ENCODE peak calls at places on chromosome 11, in six cellular contexts. Y is activated CD8-positive, alpha-beta memory T cell treated with anti-CD3 and anti-CD28 coated beads, Interleukin-2, amount 50 U/mL, for 48 hours; V is AG08395; S is activated naive CD4-positive, alpha-beta T cell treated with Interleukin-2 at 50 U/mL for 16 hours; W is T-helper 9 cell; N is iris pigment epithelial cell. M is an unnamed sample.

GRCh38 chr11:110373061-110373702 is 56.6 kb upstream of the FDX1 start:
- DNase-seq in S (peak), V (peak), N (peak), Y (no peak), W (no peak), M (no peak)

GRCh38 chr11:77677138-77677537 is 39.5 kb upstream of the CLNS1A start:
- DNase-seq in W (no peak), V (no peak), Y (no peak), N (peak), S (no peak), M (no peak)

GRCh38 chr11:12224537-12224893 is 114.1 kb downstream of the MICAL2 start:
- DNase-seq in S (peak), N (peak), W (peak), V (no peak), Y (peak), M (no peak)

GRCh38 chr11:31110825-31111224 is 258.7 kb downstream of the DCDC1 start:
- DNase-seq in V (no peak), N (no peak), W (no peak), Y (no peak), S (no peak), M (no peak)

GRCh38 chr11:69972351-69972802 is 105.7 kb upstream of the ANO1 start:
- DNase-seq in Y (no peak), W (no peak), S (no peak), V (no peak), N (no peak), M (no peak)

GRCh38 chr11:109644158-109644557 is 222.2 kb downstream of the C11orf87 start:
- DNase-seq in Y (no peak), N (no peak), W (no peak), S (no peak), V (no peak), M (no peak)

GRCh38 chr11:126969865-126970479 is 30.6 kb downstream of the KIRREL3 start:
- DNase-seq in V (peak), S (no peak), N (no peak), Y (no peak), W (no peak), M (peak)

GRCh38 chr11:121321614-121322243 is 29.2 kb downstream of the SC5D start:
- DNase-seq in W (no peak), S (peak), N (no peak), V (peak), Y (no peak), M (no peak)

GRCh38 chr11:117410861-117411725 is 83.4 kb downstream of the CEP164 start:
- DNase-seq in S (no peak), W (no peak), V (no peak), Y (no peak), N (no peak), M (no peak)

GRCh38 chr11:46069595-46069994 is 51.7 kb downstream of the PHF21A start:
- DNase-seq in W (no peak), N (no peak), S (no peak), V (no peak), Y (no peak), M (no peak)

GRCh38 chr11:92457250-92457649 is 232.6 kb downstream of the FAT3 start:
- DNase-seq in W (no peak), V (no peak), Y (no peak), N (peak), S (no peak), M (no peak)

GRCh38 chr11:17542249-17542648 is 2.0 kb downstream of the USH1C start:
- DNase-seq in V (no peak), W (no peak), N (no peak), Y (no peak), S (no peak), M (no peak)

GRCh38 chr11:112834277-112834755 is 126.9 kb upstream of the NCAM1 start:
- DNase-seq in V (no peak), S (no peak), Y (no peak), W (no peak), N (no peak), M (no peak)

GRCh38 chr11:59614277-59615131 is 1.1 kb downstream of the OSBP start:
- DNase-seq in N (peak), W (no peak), Y (no peak), V (no peak), S (no peak), M (no peak)

GRCh38 chr11:44312876-44313275 is 2.9 kb upstream of the ALX4 start:
- DNase-seq in W (no peak), N (no peak), V (no peak), Y (no peak), S (no peak), M (no peak)

GRCh38 chr11:36452231-36452630 is 57.8 kb downstream of the TRAF6 start:
- DNase-seq in V (peak), Y (no peak), S (peak), N (no peak), W (no peak), M (no peak)

GRCh38 chr11:6612816-6613136 is 760 bp upstream of the TAF10 start:
- DNase-seq in S (no peak), N (no peak), W (no peak), V (no peak), Y (no peak), M (no peak)

GRCh38 chr11:85182437-85183109 is 444.6 kb downstream of the DLG2 start:
- DNase-seq in Y (no peak), V (peak), W (no peak), N (peak), S (no peak), M (no peak)

GRCh38 chr11:67032830-67033555 is 10.1 kb downstream of the SYT12 start:
- DNase-seq in V (peak), N (peak), W (no peak), S (no peak), Y (no peak), M (peak)

GRCh38 chr11:65425971-65426838 is 3.6 kb downstream of the NEAT1 start:
- DNase-seq in Y (peak), N (peak), V (no peak), W (no peak), S (peak), M (no peak)

GRCh38 chr11:107665016-107665415 is 46.8 kb downstream of the SLN start:
- DNase-seq in N (no peak), S (no peak), V (no peak), W (no peak), Y (no peak), M (no peak)

GRCh38 chr11:120335596-120335927 is 651 bp upstream of the ARHGEF12 start:
- DNase-seq in N (peak), W (peak), V (no peak), S (no peak), Y (no peak), M (no peak)

GRCh38 chr11:87851827-87852226 is 323.4 kb downstream of the RAB38 start:
- DNase-seq in W (no peak), V (no peak), S (no peak), N (no peak), Y (no peak), M (no peak)

GRCh38 chr11:13317293-13318080 is 39.9 kb downstream of the BMAL1 start:
- DNase-seq in N (no peak), Y (no peak), S (no peak), V (no peak), W (no peak), M (no peak)

GRCh38 chr11:61893981-61894380 is 2.6 kb upstream of the FADS3 start:
- DNase-seq in W (no peak), S (no peak), V (peak), N (peak), Y (no peak), M (peak)

GRCh38 chr11:37450613-37451012 is 852.6 kb upstream of the RAG2 start:
- DNase-seq in Y (no peak), S (no peak), W (no peak), N (peak), V (no peak), M (no peak)

GRCh38 chr11:76265771-76266241 is 59.5 kb upstream of the WNT11 start:
- DNase-seq in S (no peak), W (no peak), Y (no peak), V (peak), N (no peak), M (no peak)

GRCh38 chr11:130473795-130474377 is 25.4 kb downstream of the ADAMTS15 start:
- DNase-seq in Y (no peak), W (no peak), S (no peak), N (no peak), V (no peak), M (no peak)

GRCh38 chr11:60864856-60865513 is 2.4 kb upstream of the ZP1 start:
- DNase-seq in N (no peak), S (no peak), W (no peak), V (no peak), Y (peak), M (no peak)